ENCODE peak calls at places on chromosome 1, in six cellular contexts. One of them, this sample, is unnamed.
A peak's percentile ranks its signal among the peaks of the same experiment; 100 is the strongest.

GRCh38 chr1:93980320-93980744 is 71.1 kb upstream of the GCLM start:
- DNase-seq in Peyer's patch: no peak
- DNase-seq in CD8-positive, alpha-beta T cell: no peak
- DNase-seq in GM23338: peak; percentile 82
- DNase-seq in fibroblast of lung: no peak
- DNase-seq in endothelial cell of umbilical vein: peak; percentile 14
- DNase-seq in this sample: no peak

GRCh38 chr1:211660718-211661222 is 14.7 kb downstream of the NEK2 start:
- DNase-seq in Peyer's patch: no peak
- DNase-seq in CD8-positive, alpha-beta T cell: no peak
- DNase-seq in GM23338: no peak
- DNase-seq in fibroblast of lung: no peak
- DNase-seq in endothelial cell of umbilical vein: no peak
- DNase-seq in this sample: no peak

GRCh38 chr1:153652795-153653507 is 5.6 kb upstream of the SNAPIN start:
- DNase-seq in Peyer's patch: peak; percentile 20
- DNase-seq in CD8-positive, alpha-beta T cell: no peak
- DNase-seq in GM23338: no peak
- DNase-seq in fibroblast of lung: peak; percentile 21
- DNase-seq in endothelial cell of umbilical vein: peak; percentile 34
- DNase-seq in this sample: no peak

GRCh38 chr1:109931189-109931672 is 20.6 kb downstream of the CSF1 start:
- DNase-seq in Peyer's patch: no peak
- DNase-seq in CD8-positive, alpha-beta T cell: no peak
- DNase-seq in GM23338: peak; percentile 95
- DNase-seq in fibroblast of lung: peak; percentile 85
- DNase-seq in endothelial cell of umbilical vein: peak; percentile 90
- DNase-seq in this sample: peak; percentile 88

GRCh38 chr1:161171696-161172095 is 5.5 kb downstream of the PPOX start:
- DNase-seq in Peyer's patch: no peak
- DNase-seq in CD8-positive, alpha-beta T cell: no peak
- DNase-seq in GM23338: no peak
- DNase-seq in fibroblast of lung: no peak
- DNase-seq in endothelial cell of umbilical vein: no peak
- DNase-seq in this sample: no peak

GRCh38 chr1:180150982-180151381 is 3.7 kb upstream of the QSOX1 start:
- DNase-seq in Peyer's patch: no peak
- DNase-seq in CD8-positive, alpha-beta T cell: no peak
- DNase-seq in GM23338: no peak
- DNase-seq in fibroblast of lung: peak; percentile 52
- DNase-seq in endothelial cell of umbilical vein: no peak
- DNase-seq in this sample: no peak

GRCh38 chr1:17531682-17532487 is 7.6 kb upstream of the ARHGEF10L start:
- DNase-seq in Peyer's patch: peak; percentile 70
- DNase-seq in CD8-positive, alpha-beta T cell: no peak
- DNase-seq in GM23338: no peak
- DNase-seq in fibroblast of lung: peak; percentile 50
- DNase-seq in endothelial cell of umbilical vein: no peak
- DNase-seq in this sample: peak; percentile 68

GRCh38 chr1:228297242-228297641 is 89.4 kb downstream of the OBSCN start:
- DNase-seq in Peyer's patch: no peak
- DNase-seq in CD8-positive, alpha-beta T cell: no peak
- DNase-seq in GM23338: no peak
- DNase-seq in fibroblast of lung: no peak
- DNase-seq in endothelial cell of umbilical vein: no peak
- DNase-seq in this sample: no peak

GRCh38 chr1:154971341-154971998 is 923 bp upstream of the SHC1 start:
- DNase-seq in Peyer's patch: peak; percentile 43
- DNase-seq in CD8-positive, alpha-beta T cell: no peak
- DNase-seq in GM23338: no peak
- DNase-seq in fibroblast of lung: no peak
- DNase-seq in endothelial cell of umbilical vein: no peak
- DNase-seq in this sample: no peak

GRCh38 chr1:7334475-7335035 is 436.5 kb upstream of the VAMP3 start:
- DNase-seq in Peyer's patch: no peak
- DNase-seq in CD8-positive, alpha-beta T cell: no peak
- DNase-seq in GM23338: peak; percentile 15
- DNase-seq in fibroblast of lung: peak; percentile 31
- DNase-seq in endothelial cell of umbilical vein: no peak
- DNase-seq in this sample: no peak

GRCh38 chr1:58900401-58900800 is 116.6 kb upstream of the JUN start:
- DNase-seq in Peyer's patch: no peak
- DNase-seq in CD8-positive, alpha-beta T cell: no peak
- DNase-seq in GM23338: no peak
- DNase-seq in fibroblast of lung: peak; percentile 39
- DNase-seq in endothelial cell of umbilical vein: no peak
- DNase-seq in this sample: no peak

GRCh38 chr1:207026177-207026576 is 6.4 kb downstream of the C1orf116 start:
- DNase-seq in Peyer's patch: no peak
- DNase-seq in CD8-positive, alpha-beta T cell: no peak
- DNase-seq in GM23338: no peak
- DNase-seq in fibroblast of lung: no peak
- DNase-seq in endothelial cell of umbilical vein: no peak
- DNase-seq in this sample: no peak

GRCh38 chr1:67792756-67793475 is 40.4 kb downstream of the GNG12 start:
- DNase-seq in Peyer's patch: no peak
- DNase-seq in CD8-positive, alpha-beta T cell: no peak
- DNase-seq in GM23338: no peak
- DNase-seq in fibroblast of lung: no peak
- DNase-seq in endothelial cell of umbilical vein: no peak
- DNase-seq in this sample: no peak

GRCh38 chr1:77513839-77514763 is 168.4 kb downstream of the ZZZ3 start:
- DNase-seq in Peyer's patch: no peak
- DNase-seq in CD8-positive, alpha-beta T cell: no peak
- DNase-seq in GM23338: peak; percentile 87
- DNase-seq in fibroblast of lung: peak; percentile 79
- DNase-seq in endothelial cell of umbilical vein: peak; percentile 88
- DNase-seq in this sample: no peak

GRCh38 chr1:54409156-54410142 is 3.3 kb upstream of the SSBP3 start:
- DNase-seq in Peyer's patch: peak; percentile 64
- DNase-seq in CD8-positive, alpha-beta T cell: no peak
- DNase-seq in GM23338: no peak
- DNase-seq in fibroblast of lung: no peak
- DNase-seq in endothelial cell of umbilical vein: no peak
- DNase-seq in this sample: no peak

GRCh38 chr1:161089251-161089924 is at the start of gene NECTIN4:
- DNase-seq in Peyer's patch: peak; percentile 75
- DNase-seq in CD8-positive, alpha-beta T cell: no peak
- DNase-seq in GM23338: peak; percentile 69
- DNase-seq in fibroblast of lung: no peak
- DNase-seq in endothelial cell of umbilical vein: no peak
- DNase-seq in this sample: no peak

GRCh38 chr1:145887631-145888030 is 2.0 kb upstream of the ANKRD35 start:
- DNase-seq in Peyer's patch: no peak
- DNase-seq in CD8-positive, alpha-beta T cell: no peak
- DNase-seq in GM23338: no peak
- DNase-seq in fibroblast of lung: no peak
- DNase-seq in endothelial cell of umbilical vein: no peak
- DNase-seq in this sample: no peak

GRCh38 chr1:26349196-26349885 is 4.6 kb downstream of the CRYBG2 start:
- DNase-seq in Peyer's patch: no peak
- DNase-seq in CD8-positive, alpha-beta T cell: no peak
- DNase-seq in GM23338: no peak
- DNase-seq in fibroblast of lung: peak; percentile 39
- DNase-seq in endothelial cell of umbilical vein: no peak
- DNase-seq in this sample: no peak

GRCh38 chr1:119475866-119476439 is 31.1 kb upstream of the HSD3B1 start:
- DNase-seq in Peyer's patch: peak; percentile 82
- DNase-seq in CD8-positive, alpha-beta T cell: no peak
- DNase-seq in GM23338: peak; percentile 95
- DNase-seq in fibroblast of lung: peak; percentile 11
- DNase-seq in endothelial cell of umbilical vein: peak; percentile 31
- DNase-seq in this sample: no peak

GRCh38 chr1:183075861-183076260 is 52.6 kb downstream of the LAMC1 start:
- DNase-seq in Peyer's patch: no peak
- DNase-seq in CD8-positive, alpha-beta T cell: no peak
- DNase-seq in GM23338: no peak
- DNase-seq in fibroblast of lung: peak; percentile 54
- DNase-seq in endothelial cell of umbilical vein: no peak
- DNase-seq in this sample: no peak

GRCh38 chr1:111030590-111030989 is 66.9 kb upstream of the LRIF1 start:
- DNase-seq in Peyer's patch: no peak
- DNase-seq in CD8-positive, alpha-beta T cell: peak; percentile 37
- DNase-seq in GM23338: peak; percentile 87
- DNase-seq in fibroblast of lung: peak; percentile 59
- DNase-seq in endothelial cell of umbilical vein: peak; percentile 50
- DNase-seq in this sample: peak; percentile 10

GRCh38 chr1:154398678-154399077 is 6.5 kb upstream of the IL6R start:
- DNase-seq in Peyer's patch: no peak
- DNase-seq in CD8-positive, alpha-beta T cell: no peak
- DNase-seq in GM23338: no peak
- DNase-seq in fibroblast of lung: no peak
- DNase-seq in endothelial cell of umbilical vein: no peak
- DNase-seq in this sample: no peak

GRCh38 chr1:232899278-232899677 is 51.1 kb upstream of the NTPCR start:
- DNase-seq in Peyer's patch: no peak
- DNase-seq in CD8-positive, alpha-beta T cell: no peak
- DNase-seq in GM23338: no peak
- DNase-seq in fibroblast of lung: no peak
- DNase-seq in endothelial cell of umbilical vein: no peak
- DNase-seq in this sample: no peak

GRCh38 chr1:232899839-232900238 is 50.6 kb upstream of the NTPCR start:
- DNase-seq in Peyer's patch: no peak
- DNase-seq in CD8-positive, alpha-beta T cell: no peak
- DNase-seq in GM23338: no peak
- DNase-seq in fibroblast of lung: no peak
- DNase-seq in endothelial cell of umbilical vein: no peak
- DNase-seq in this sample: no peak

GRCh38 chr1:232901255-232901654 is 49.2 kb upstream of the NTPCR start:
- DNase-seq in Peyer's patch: no peak
- DNase-seq in CD8-positive, alpha-beta T cell: no peak
- DNase-seq in GM23338: peak; percentile 8
- DNase-seq in fibroblast of lung: no peak
- DNase-seq in endothelial cell of umbilical vein: no peak
- DNase-seq in this sample: no peak

GRCh38 chr1:232900818-232901217 is 49.6 kb upstream of the NTPCR start:
- DNase-seq in Peyer's patch: no peak
- DNase-seq in CD8-positive, alpha-beta T cell: no peak
- DNase-seq in GM23338: no peak
- DNase-seq in fibroblast of lung: no peak
- DNase-seq in endothelial cell of umbilical vein: no peak
- DNase-seq in this sample: peak; percentile 15

GRCh38 chr1:232897949-232898465 is 52.4 kb upstream of the NTPCR start:
- DNase-seq in Peyer's patch: no peak
- DNase-seq in CD8-positive, alpha-beta T cell: no peak
- DNase-seq in GM23338: no peak
- DNase-seq in fibroblast of lung: no peak
- DNase-seq in endothelial cell of umbilical vein: no peak
- DNase-seq in this sample: no peak
- H3K4me1 ChIP-seq in Peyer's patch: no peaks in the 10 kb centered on the region
- H3K4me1 ChIP-seq in CD8-positive, alpha-beta T cell: peaks cover 4% of the 10 kb centered on the region
- H3K4me1 ChIP-seq in GM23338: peaks cover 29% of the 10 kb centered on the region
- H3K4me1 ChIP-seq in fibroblast of lung: no peaks in the 10 kb centered on the region
- H3K4me1 ChIP-seq in endothelial cell of umbilical vein: no peaks in the 10 kb centered on the region
- H3K4me1 ChIP-seq in this sample: peaks cover 13% of the 10 kb centered on the region

GRCh38 chr1:201483373-201483949 is 14.5 kb upstream of the PHLDA3 start:
- DNase-seq in Peyer's patch: no peak
- DNase-seq in CD8-positive, alpha-beta T cell: no peak
- DNase-seq in GM23338: no peak
- DNase-seq in fibroblast of lung: no peak
- DNase-seq in endothelial cell of umbilical vein: no peak
- DNase-seq in this sample: no peak

GRCh38 chr1:201486158-201486557 is 17.2 kb upstream of the PHLDA3 start:
- DNase-seq in Peyer's patch: no peak
- DNase-seq in CD8-positive, alpha-beta T cell: no peak
- DNase-seq in GM23338: no peak
- DNase-seq in fibroblast of lung: peak; percentile 83
- DNase-seq in endothelial cell of umbilical vein: peak; percentile 77
- DNase-seq in this sample: no peak

GRCh38 chr1:201482755-201483154 is 13.8 kb upstream of the PHLDA3 start:
- DNase-seq in Peyer's patch: no peak
- DNase-seq in CD8-positive, alpha-beta T cell: no peak
- DNase-seq in GM23338: no peak
- DNase-seq in fibroblast of lung: no peak
- DNase-seq in endothelial cell of umbilical vein: no peak
- DNase-seq in this sample: no peak

GRCh38 chr1:201487742-201488141 is 18.8 kb upstream of the PHLDA3 start:
- DNase-seq in Peyer's patch: no peak
- DNase-seq in CD8-positive, alpha-beta T cell: no peak
- DNase-seq in GM23338: no peak
- DNase-seq in fibroblast of lung: no peak
- DNase-seq in endothelial cell of umbilical vein: no peak
- DNase-seq in this sample: no peak

GRCh38 chr1:201485184-201485774 is 16.3 kb upstream of the PHLDA3 start:
- DNase-seq in Peyer's patch: no peak
- DNase-seq in CD8-positive, alpha-beta T cell: no peak
- DNase-seq in GM23338: no peak
- DNase-seq in fibroblast of lung: no peak
- DNase-seq in endothelial cell of umbilical vein: no peak
- DNase-seq in this sample: no peak
- H3K27ac ChIP-seq in Peyer's patch: peak overlapping the region; percentile 45
- H3K27ac ChIP-seq in CD8-positive, alpha-beta T cell: no peak overlapping the region
- H3K27ac ChIP-seq in GM23338: no peak overlapping the region
- H3K27ac ChIP-seq in fibroblast of lung: no peak overlapping the region
- H3K27ac ChIP-seq in endothelial cell of umbilical vein: no peak overlapping the region
- H3K27ac ChIP-seq in this sample: peak overlapping the region; percentile 45

DNA sequence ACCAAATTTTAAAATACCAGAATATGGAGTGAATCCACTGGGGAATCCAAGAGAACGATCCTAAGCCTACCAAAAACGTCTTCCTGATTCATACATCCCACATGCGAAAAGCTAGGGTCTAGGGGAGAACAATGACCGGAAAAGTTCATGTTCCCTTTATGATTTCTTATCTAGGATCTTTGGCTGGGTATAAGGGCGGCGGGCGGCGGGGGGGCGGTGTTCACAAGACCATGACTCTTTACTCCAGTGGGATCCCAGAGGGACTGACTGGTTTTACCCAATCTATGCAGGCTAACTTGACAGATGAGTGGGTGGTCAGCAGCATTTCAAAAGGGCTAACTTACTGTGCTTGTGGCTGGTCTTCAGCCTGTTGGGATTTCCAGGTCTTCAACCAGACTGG is 40.2 kb downstream of the CNIH3 start:
- DNase-seq in Peyer's patch: no peak
- DNase-seq in CD8-positive, alpha-beta T cell: no peak
- DNase-seq in GM23338: no peak
- DNase-seq in fibroblast of lung: no peak
- DNase-seq in endothelial cell of umbilical vein: no peak
- DNase-seq in this sample: no peak
- H3K27me3 ChIP-seq in Peyer's patch: no peaks in the 10 kb centered on the region
- H3K27me3 ChIP-seq in CD8-positive, alpha-beta T cell: no peaks in the 10 kb centered on the region
- H3K27me3 ChIP-seq in GM23338: no peaks in the 10 kb centered on the region
- H3K27me3 ChIP-seq in fibroblast of lung: no peaks in the 10 kb centered on the region
- H3K27me3 ChIP-seq in endothelial cell of umbilical vein: peaks cover 7% of the 10 kb centered on the region
- H3K27me3 ChIP-seq in this sample: no peaks in the 10 kb centered on the region

GRCh38 chr1:108050911-108051624 is 86.1 kb upstream of the VAV3 start:
- DNase-seq in Peyer's patch: no peak
- DNase-seq in CD8-positive, alpha-beta T cell: no peak
- DNase-seq in GM23338: peak; percentile 44
- DNase-seq in fibroblast of lung: no peak
- DNase-seq in endothelial cell of umbilical vein: peak; percentile 80
- DNase-seq in this sample: no peak
- H3K4me1 ChIP-seq in Peyer's patch: no peaks in the 10 kb centered on the region
- H3K4me1 ChIP-seq in CD8-positive, alpha-beta T cell: peaks cover 36% of the 10 kb centered on the region
- H3K4me1 ChIP-seq in GM23338: peaks cover 48% of the 10 kb centered on the region
- H3K4me1 ChIP-seq in fibroblast of lung: no peaks in the 10 kb centered on the region
- H3K4me1 ChIP-seq in endothelial cell of umbilical vein: peaks cover 18% of the 10 kb centered on the region
- H3K4me1 ChIP-seq in this sample: peaks cover 74% of the 10 kb centered on the region

This sample was measured in heart right ventricle.